ENCODE peak calls at places on chromosomes 12 and 14, in ten cellular contexts. H, V, M, O, C, G, D, T, Z and I are unnamed samples.

GRCh38 chr12:128976120-128976519 is 122.8 kb downstream of the GLT1D1 start:
- DNase-seq in T (peak; percentile 86), H (no peak), V (no peak), Z (no peak), M (no peak), D (no peak), C (no peak), O (no peak), G (no peak), I (no peak)

GRCh38 chr12:52181757-52182156 is 10.1 kb downstream of the KRT80 start:
- DNase-seq in G (peak; percentile 86), M (no peak), Z (no peak), V (no peak), C (peak; percentile 58), H (no peak), T (peak; percentile 70), D (peak; percentile 81), O (no peak), I (no peak)

GRCh38 chr14:23573384-23573783 is 5.2 kb downstream of the JPH4 start:
- DNase-seq in T (no peak), C (no peak), H (no peak), G (no peak), V (no peak), D (peak; percentile 66), O (no peak), M (no peak), Z (no peak), I (peak; percentile 53)

GRCh38 chr14:66884149-66884548 is 305.1 kb upstream of the GARIN2 start:
- DNase-seq in T (no peak), M (no peak), G (no peak), D (no peak), Z (no peak), H (no peak), V (no peak), O (no peak), C (no peak), I (no peak)

GRCh38 chr14:84555493-84555892 is 974.5 kb upstream of the FLRT2 start:
- DNase-seq in T (no peak), O (no peak), C (no peak), V (no peak), G (no peak), D (no peak), M (no peak), Z (no peak), H (no peak), I (no peak)

GRCh38 chr12:47789712-47790489 is 16.9 kb downstream of the SLC48A1 start:
- DNase-seq in H (no peak), G (no peak), M (no peak), T (no peak), Z (no peak), V (no peak), C (no peak), O (no peak), D (no peak), I (no peak)

GRCh38 chr12:30794591-30795409 is 40.0 kb upstream of the CAPRIN2 start:
- DNase-seq in D (peak; percentile 91), H (no peak), T (peak; percentile 90), C (no peak), Z (no peak), G (peak; percentile 86), V (no peak), O (no peak), M (peak; percentile 25), I (no peak)

GRCh38 chr14:41604793-41605534 is 1.7 kb upstream of the LRFN5 start:
- DNase-seq in Z (no peak), G (no peak), D (peak; percentile 80), T (peak; percentile 79), V (no peak), O (no peak), M (no peak), H (no peak), C (peak; percentile 66), I (peak; percentile 55)

GRCh38 chr14:95156153-95156764 is 1.1 kb downstream of the DICER1 start:
- DNase-seq in T (no peak), O (no peak), Z (no peak), C (no peak), H (no peak), D (peak; percentile 16), M (no peak), V (no peak), G (peak; percentile 25), I (no peak)

GRCh38 chr14:100803694-100804075 is 22.2 kb upstream of the MEG3 start:
- DNase-seq in C (no peak), D (no peak), H (no peak), G (no peak), Z (no peak), T (no peak), V (no peak), O (no peak), M (no peak), I (no peak)

GRCh38 chr14:45678163-45678562 is 425.2 kb upstream of the MIS18BP1 start:
- DNase-seq in G (no peak), M (no peak), O (no peak), D (no peak), Z (no peak), T (no peak), C (no peak), V (no peak), H (no peak), I (no peak)

GRCh38 chr14:91377700-91378652 is 39.6 kb downstream of the CCDC88C start:
- DNase-seq in D (peak; percentile 9), C (no peak), M (no peak), H (no peak), O (no peak), G (peak; percentile 46), Z (no peak), T (no peak), V (no peak), I (no peak)

GRCh38 chr12:47602330-47602729 is 103.5 kb downstream of the RPAP3 start:
- DNase-seq in Z (no peak), M (no peak), G (no peak), C (no peak), V (no peak), D (no peak), T (no peak), H (no peak), O (no peak), I (no peak)

GRCh38 chr12:121814429-121815119 is 10.8 kb downstream of the SETD1B start:
- DNase-seq in H (no peak), Z (no peak), V (no peak), D (no peak), O (no peak), G (no peak), M (no peak), C (no peak), T (no peak), I (no peak)

GRCh38 chr14:71339650-71340415 is 432.6 kb downstream of the PCNX1 start:
- DNase-seq in D (no peak), G (no peak), T (no peak), O (no peak), H (no peak), Z (no peak), M (no peak), C (no peak), V (no peak), I (no peak)

GRCh38 chr12:68102163-68102562 is 57.4 kb downstream of the IFNG start:
- DNase-seq in T (no peak), Z (no peak), G (no peak), O (no peak), D (no peak), V (no peak), H (no peak), M (no peak), C (no peak), I (no peak)

GRCh38 chr12:124569375-124570148 is 2.1 kb upstream of the NCOR2 start:
- DNase-seq in C (no peak), M (no peak), G (no peak), T (no peak), O (no peak), H (no peak), Z (no peak), D (no peak), V (no peak), I (no peak)

GRCh38 chr12:46071335-46071734 is 81.0 kb upstream of the SCAF11 start:
- DNase-seq in G (no peak), H (no peak), T (no peak), O (no peak), D (no peak), Z (no peak), V (no peak), M (no peak), C (no peak), I (no peak)

GRCh38 chr12:123150273-123150803 is 552 bp downstream of the PITPNM2 start:
- DNase-seq in V (no peak), C (no peak), G (peak; percentile 36), M (no peak), H (peak; percentile 3), Z (no peak), D (peak; percentile 36), O (no peak), T (no peak), I (no peak)

GRCh38 chr12:89167986-89168385 is 184.3 kb downstream of the DUSP6 start:
- DNase-seq in T (no peak), H (no peak), V (no peak), M (no peak), Z (no peak), D (no peak), O (no peak), G (no peak), C (no peak), I (no peak)

GRCh38 chr14:41830679-41831078 is 224.0 kb downstream of the LRFN5 start:
- DNase-seq in M (no peak), Z (no peak), O (no peak), T (no peak), D (peak; percentile 88), H (no peak), G (no peak), C (peak; percentile 81), V (no peak), I (no peak)